ENCODE peak calls at places on chromosomes 13 and 19, in six cellular contexts. B, R, T, M, G and J are unnamed samples.

GRCh38 chr19:51354742-51355148 is 11.4 kb downstream of the ETFB start:
- DNase-seq in B (peak), R (peak), T (peak), M (peak), G (no peak), J (no peak)

GRCh38 chr13:40464991-40465390 is 201.4 kb downstream of the FOXO1 start:
- DNase-seq in B (no peak), R (no peak), T (no peak), M (no peak), G (no peak), J (no peak)

GRCh38 chr19:49017666-49018351 is 918 bp upstream of the LHB start:
- DNase-seq in B (peak), R (peak), T (peak), M (peak), G (no peak), J (no peak)

GRCh38 chr13:103898481-103898880 is 832.3 kb upstream of the SLC10A2 start:
- DNase-seq in B (no peak), R (no peak), T (no peak), M (no peak), G (no peak), J (no peak)

GRCh38 chr19:5805465-5806132 is 732 bp downstream of the NRTN start:
- DNase-seq in B (peak), R (peak), T (peak), M (peak), G (no peak), J (no peak)

GRCh38 chr19:45152504-45153338 is 8.1 kb downstream of the NKPD1 start:
- DNase-seq in B (peak), R (peak), T (peak), M (no peak), G (no peak), J (no peak)

GRCh38 chr19:31562916-31563626 is 213.8 kb upstream of the TSHZ3 start:
- DNase-seq in B (no peak), R (no peak), T (no peak), M (no peak), G (no peak), J (no peak)

GRCh38 chr19:46776927-46777911 is 11.2 kb downstream of the SLC1A5 start:
- DNase-seq in B (peak), R (peak), T (peak), M (no peak), G (no peak), J (no peak)

GRCh38 chr19:44055870-44056269 is 4.0 kb downstream of the ZNF223 start:
- DNase-seq in B (no peak), R (no peak), T (no peak), M (no peak), G (no peak), J (no peak)

GRCh38 chr19:32404939-32405430 is 585 bp upstream of the DPY19L3 start:
- DNase-seq in B (peak), R (peak), T (no peak), M (peak), G (peak), J (no peak)

GRCh38 chr13:89966524-89966923 is 1381.0 kb upstream of the MIR17HG start:
- DNase-seq in B (no peak), R (no peak), T (no peak), M (no peak), G (no peak), J (no peak)

GRCh38 chr13:87274209-87274819 is 396.9 kb upstream of the SLITRK5 start:
- DNase-seq in B (peak), R (peak), T (peak), M (peak), G (no peak), J (no peak)

GRCh38 chr13:75196112-75196855 is 285.7 kb downstream of the TBC1D4 start:
- DNase-seq in B (no peak), R (no peak), T (no peak), M (no peak), G (no peak), J (no peak)